ENCODE peak calls at places on chromosomes 11 and 22, in eight cellular contexts. Z, L, O, I, K, G, V and B are unnamed samples.

GRCh38 chr11:20467458-20468185 is 80.1 kb downstream of the PRMT3 start:
- DNase-seq in K (no peak), L (peak), G (no peak), V (no peak), I (no peak), Z (no peak), O (no peak), B (no peak)

GRCh38 chr22:20446383-20446970 is 8.9 kb upstream of the SCARF2 start:
- DNase-seq in L (no peak), Z (no peak), I (no peak), V (no peak), G (no peak), O (no peak), K (no peak), B (no peak)

GRCh38 chr11:72058416-72059034 is 21.8 kb downstream of the NUMA1 start:
- DNase-seq in Z (peak), G (no peak), K (no peak), V (no peak), L (no peak), O (no peak), I (no peak), B (no peak)

GRCh38 chr11:122808494-122808893 is 29.8 kb upstream of the CRTAM start:
- DNase-seq in G (no peak), Z (no peak), O (peak), I (no peak), V (no peak), L (no peak), K (no peak), B (no peak)

GRCh38 chr11:6667733-6668374 is 12.2 kb upstream of the DCHS1 start:
- DNase-seq in V (no peak), L (peak), G (peak), I (no peak), O (peak), K (no peak), Z (no peak), B (no peak)

GRCh38 chr11:30481816-30482215 is 104.3 kb downstream of the MPPED2 start:
- DNase-seq in O (no peak), Z (no peak), L (no peak), V (no peak), G (no peak), I (no peak), K (no peak), B (no peak)

GRCh38 chr22:49973018-49973965 is 12.7 kb downstream of the PIM3 start:
- DNase-seq in Z (no peak), V (no peak), L (peak), G (no peak), I (no peak), K (no peak), O (peak), B (peak)

GRCh38 chr11:6926208-6927029 is at the start of gene ZNF215:
- DNase-seq in Z (peak), O (peak), G (no peak), V (no peak), I (peak), L (peak), K (peak), B (peak)

GRCh38 chr22:46754826-46755225 is 7.6 kb upstream of the TBC1D22A start:
- DNase-seq in O (no peak), K (no peak), V (no peak), L (no peak), G (no peak), Z (no peak), I (no peak), B (no peak)

GRCh38 chr11:70302086-70302752 is 31.7 kb downstream of the PPFIA1 start:
- DNase-seq in L (no peak), I (no peak), O (no peak), G (no peak), V (no peak), K (no peak), Z (no peak), B (no peak)

GRCh38 chr11:125390949-125391348 is 105.1 kb downstream of the FEZ1 start:
- DNase-seq in L (no peak), O (peak), V (no peak), I (no peak), Z (no peak), K (no peak), G (no peak), B (no peak)

GRCh38 chr11:15710593-15711260 is 596.0 kb downstream of the INSC start:
- DNase-seq in G (no peak), I (no peak), V (no peak), O (no peak), Z (no peak), K (no peak), L (no peak), B (no peak)
- H3K27ac ChIP-seq in G (no peak), I (no peak), V (no peak), O (no peak), Z (no peak), K (no peak), L (no peak), B (no peak)

GRCh38 chr11:58394195-58394594 is 12.5 kb downstream of the OR5B3 start:
- DNase-seq in I (no peak), K (no peak), G (no peak), O (peak), L (no peak), Z (peak), V (no peak), B (no peak)

GRCh38 chr11:58395581-58395980 is 11.1 kb downstream of the OR5B3 start:
- DNase-seq in G (no peak), K (no peak), V (no peak), L (no peak), O (no peak), Z (peak), I (no peak), B (no peak)

GRCh38 chr11:58392741-58393140 is 13.9 kb downstream of the OR5B3 start:
- DNase-seq in K (no peak), Z (peak), G (no peak), V (no peak), O (no peak), I (no peak), L (no peak), B (no peak)

GRCh38 chr11:58390551-58391063 is 16.1 kb downstream of the OR5B3 start:
- DNase-seq in G (no peak), K (no peak), Z (no peak), I (no peak), L (no peak), V (no peak), O (no peak), B (no peak)

DNA sequence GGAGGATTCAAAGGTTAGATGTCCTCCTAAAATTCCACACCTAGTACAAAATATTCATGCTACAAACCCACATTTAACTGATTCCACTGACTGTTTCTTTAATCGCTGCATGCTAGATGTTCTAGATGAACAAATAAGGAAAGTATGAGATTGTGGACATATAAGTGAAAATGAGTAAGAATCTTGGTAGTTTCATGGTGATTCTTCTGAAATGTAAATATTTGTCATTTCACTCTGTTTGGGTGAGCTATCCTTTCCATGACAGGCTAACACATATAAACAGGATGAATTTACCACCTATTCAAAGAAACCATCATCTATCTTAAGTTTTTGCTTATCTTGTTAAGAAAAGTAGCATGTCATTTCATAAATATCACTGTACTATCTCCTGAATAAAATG is 14.8 kb downstream of the OR5B3 start:
- DNase-seq in I (no peak), L (no peak), V (no peak), O (no peak), K (no peak), Z (no peak), G (no peak), B (no peak)
- H3K27ac ChIP-seq in I (no peak), L (no peak), V (no peak), O (no peak), K (no peak), Z (peak), G (no peak), B (no peak)

GRCh38 chr22:30205281-30206115 is 41.1 kb downstream of the LIF start:
- DNase-seq in G (no peak), O (peak), L (no peak), I (peak), K (peak), V (no peak), Z (peak), B (peak)
- H3K27ac ChIP-seq in G (no peak), O (no peak), L (no peak), I (peak), K (peak), V (no peak), Z (peak), B (peak)

GRCh38 chr22:42807185-42807584 is 49.9 kb downstream of the ARFGAP3 start:
- DNase-seq in Z (no peak), V (no peak), K (no peak), L (no peak), I (no peak), O (no peak), G (no peak), B (no peak)

GRCh38 chr22:42805016-42805997 is 51.8 kb downstream of the ARFGAP3 start:
- DNase-seq in K (no peak), L (no peak), I (no peak), G (no peak), Z (no peak), V (no peak), O (no peak), B (no peak)

GRCh38 chr22:42808516-42808915 is 48.6 kb downstream of the ARFGAP3 start:
- DNase-seq in I (no peak), V (no peak), G (no peak), Z (no peak), O (no peak), K (no peak), L (no peak), B (no peak)

GRCh38 chr22:42803454-42803853 is 53.6 kb downstream of the ARFGAP3 start:
- DNase-seq in L (no peak), I (no peak), Z (no peak), K (no peak), V (no peak), O (no peak), G (no peak), B (no peak)

DNA sequence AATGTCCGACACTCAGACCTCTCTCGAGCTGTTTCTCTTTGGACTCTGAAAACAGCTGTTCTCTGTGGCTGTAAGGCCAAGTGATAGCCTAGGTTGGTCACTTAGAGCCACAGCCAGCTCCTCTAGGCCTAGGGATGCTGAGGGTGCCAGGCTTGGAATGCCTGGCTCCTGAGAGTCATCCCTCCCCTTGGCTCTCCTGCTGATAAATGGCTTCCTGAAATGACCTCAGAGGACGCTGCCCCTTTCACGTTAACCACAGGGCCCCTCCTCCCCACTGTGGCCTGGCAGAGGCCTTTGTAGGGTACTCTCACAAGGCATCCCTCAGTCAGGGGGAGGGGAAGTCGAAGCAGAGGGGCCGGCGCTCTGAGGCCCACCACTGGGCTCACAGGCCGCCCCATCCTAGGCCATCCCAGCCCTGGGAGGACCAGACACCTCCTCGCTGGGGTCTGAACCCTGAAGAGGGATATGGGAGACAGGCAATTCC is 51.0 kb downstream of the ARFGAP3 start:
- DNase-seq in L (no peak), I (no peak), V (no peak), K (no peak), Z (no peak), O (no peak), G (no peak), B (no peak)
- H3K27ac ChIP-seq in L (no peak), I (no peak), V (no peak), K (peak), Z (no peak), O (no peak), G (no peak), B (peak)

GRCh38 chr22:38783095-38783710 is 10.7 kb downstream of the DNAL4 start:
- DNase-seq in L (no peak), K (no peak), I (no peak), O (no peak), G (no peak), Z (no peak), V (no peak), B (no peak)

GRCh38 chr22:38782402-38783094 is 11.4 kb downstream of the DNAL4 start:
- DNase-seq in V (no peak), Z (no peak), G (no peak), I (peak), L (no peak), O (peak), K (no peak), B (no peak)

GRCh38 chr22:38777087-38777671 is 16.8 kb downstream of the DNAL4 start:
- DNase-seq in L (no peak), O (no peak), G (no peak), K (no peak), V (no peak), Z (no peak), I (no peak), B (no peak)

GRCh38 chr22:38784035-38784434 is 9.9 kb downstream of the DNAL4 start:
- DNase-seq in K (no peak), G (no peak), O (no peak), L (no peak), Z (no peak), V (no peak), I (no peak), B (no peak)

DNA sequence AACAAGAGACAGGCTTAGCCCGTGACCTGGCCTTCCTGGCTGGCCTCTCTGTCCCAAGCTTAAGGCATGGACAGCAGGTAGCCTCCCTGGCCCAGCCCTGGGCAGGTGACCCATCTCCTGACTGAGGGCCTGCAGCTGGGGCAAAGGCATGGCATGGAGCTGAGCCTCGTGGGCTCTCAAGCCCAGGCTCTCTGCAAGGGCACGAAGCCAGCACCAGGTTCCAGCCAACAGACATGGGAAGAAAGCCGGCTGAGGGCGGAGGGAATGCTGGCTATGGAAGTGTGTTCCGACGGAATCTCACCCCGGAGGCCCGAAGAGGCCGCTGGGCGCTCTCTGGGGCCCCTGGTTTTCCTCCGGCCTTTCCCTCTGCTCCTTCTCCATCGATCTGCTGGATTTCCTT is 12.9 kb downstream of the DNAL4 start:
- DNase-seq in V (no peak), G (no peak), I (no peak), K (no peak), O (no peak), L (no peak), Z (no peak), B (no peak)
- H3K27ac ChIP-seq in V (no peak), G (no peak), I (no peak), K (no peak), O (peak), L (no peak), Z (no peak), B (no peak)

GRCh38 chr11:77821349-77821851 is 456 bp downstream of the AAMDC start:
- DNase-seq in I (peak), Z (peak), O (peak), K (no peak), L (peak), G (no peak), V (no peak), B (peak)

GRCh38 chr11:77819411-77819920 is 1.1 kb downstream of the RSF1 start:
- DNase-seq in L (peak), O (peak), Z (peak), K (peak), I (peak), G (peak), V (peak), B (peak)

GRCh38 chr11:77819921-77820564 is 479 bp downstream of the RSF1 start:
- DNase-seq in Z (no peak), I (peak), O (peak), K (no peak), L (peak), V (peak), G (peak), B (peak)

GRCh38 chr11:77823775-77824174 is 2.8 kb downstream of the AAMDC start:
- DNase-seq in Z (no peak), O (peak), K (no peak), I (peak), L (no peak), V (no peak), G (no peak), B (no peak)

DNA sequence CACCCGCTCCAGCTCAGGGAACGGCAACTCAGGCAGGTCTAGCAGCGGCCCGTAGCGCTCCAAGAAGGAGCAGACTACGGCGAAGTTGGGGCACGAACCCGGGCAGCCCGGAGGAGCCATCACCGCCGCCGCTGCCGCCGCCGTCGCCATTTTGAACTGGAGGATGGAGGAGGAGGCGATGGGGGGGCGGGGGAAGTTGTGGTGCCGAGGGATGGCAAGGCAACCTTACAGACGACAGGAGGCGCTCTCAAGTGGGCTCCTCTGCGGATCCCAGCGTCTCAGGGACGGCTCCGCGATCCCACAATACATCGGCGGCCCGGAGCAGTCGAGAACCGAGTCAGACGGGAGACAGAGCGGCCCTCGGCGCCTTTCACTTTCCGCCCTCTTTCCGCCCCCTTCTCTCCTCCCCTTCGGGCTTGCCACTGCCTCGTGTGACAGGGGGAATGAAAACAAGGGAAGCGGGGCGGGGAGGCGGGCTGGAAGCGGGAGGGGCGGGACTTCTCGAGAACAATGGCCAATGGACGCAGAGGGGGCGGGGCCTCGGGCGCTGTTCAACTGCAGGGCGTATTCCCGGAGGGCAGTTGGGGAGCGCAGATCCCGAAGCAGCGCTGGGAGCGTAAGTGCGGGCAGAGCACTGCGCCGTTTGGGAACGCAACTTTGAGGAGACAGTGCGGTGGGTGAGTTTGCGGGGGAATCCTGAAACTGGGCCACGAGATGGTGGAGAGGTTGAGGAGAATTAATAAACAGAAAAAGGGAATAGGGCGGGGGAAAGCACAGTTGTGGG is at the start of the genes AAMDC and RSF1:
- DNase-seq in Z (peak), G (peak), O (peak), K (peak), I (peak), V (peak), L (peak), B (peak)
- H3K27ac ChIP-seq in Z (peak), G (peak), O (peak), K (peak), I (peak), V (peak), L (peak), B (peak)

DNA sequence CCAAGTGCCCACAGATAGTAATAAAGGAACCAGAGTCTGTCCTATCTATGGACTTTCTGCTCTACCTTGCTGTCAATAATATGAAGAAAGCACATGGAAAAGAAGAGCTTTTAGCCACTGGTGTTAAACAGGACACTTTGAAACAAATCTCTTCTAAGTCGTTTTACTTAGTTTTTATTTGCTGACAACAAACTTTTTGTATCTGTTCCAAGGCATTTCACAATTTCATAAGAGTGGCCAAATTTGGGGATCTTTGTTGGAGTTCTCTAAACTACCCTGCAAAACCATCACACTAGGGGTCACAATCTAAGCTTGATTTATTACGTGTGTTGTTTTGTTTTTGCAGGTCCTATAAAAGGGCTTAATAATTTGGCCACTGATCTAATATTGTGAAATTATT is 54.4 kb downstream of the BBOX1 start:
- DNase-seq in I (no peak), O (no peak), G (no peak), Z (no peak), V (no peak), K (no peak), L (no peak), B (no peak)
- H3K27ac ChIP-seq in I (no peak), O (no peak), G (no peak), Z (no peak), V (no peak), K (peak), L (no peak), B (peak)